ENCODE peak calls at places on chromosome 21, in nine cellular contexts. Q is NCI-H510A; C is amniotic stem cell; U is RWPE1; S is AG09309; T is Kasumi-1; A is fibroblast of gingiva; O is activated T-cell treated with anti-CD3 and anti-CD28 coated beads, Interleukin-2, amount 50 U/mL, for 72 hours; M is HFF-Myc. Z is an unnamed sample.

GRCh38 chr21:46002841-46003574 is 21.4 kb downstream of the COL6A1 start:
- DNase-seq in S (no peak), C (no peak), O (no peak), Q (no peak), M (no peak), A (peak), T (no peak), U (no peak), Z (no peak)

GRCh38 chr21:45513003-45513706 is 29.1 kb downstream of the SLC19A1 start:
- DNase-seq in O (no peak), A (no peak), M (no peak), Q (no peak), T (no peak), U (no peak), S (no peak), C (no peak), Z (no peak)

GRCh38 chr21:34986561-34987533 is 62.3 kb downstream of the RUNX1 start:
- DNase-seq in A (peak), U (no peak), S (peak), T (no peak), C (no peak), M (no peak), O (peak), Q (no peak), Z (peak)

GRCh38 chr21:17915976-17916375 is 96.8 kb upstream of the C21orf91 start:
- DNase-seq in T (no peak), C (no peak), U (no peak), M (no peak), S (no peak), Q (no peak), A (no peak), O (no peak), Z (no peak)

GRCh38 chr21:43854773-43855633 is 10.0 kb upstream of the AGPAT3 start:
- DNase-seq in S (no peak), T (peak), U (no peak), Q (no peak), M (no peak), A (no peak), O (peak), C (no peak), Z (no peak)

GRCh38 chr21:18204931-18205330 is 39.7 kb upstream of the CHODL start:
- DNase-seq in Q (no peak), U (no peak), M (no peak), A (no peak), T (no peak), S (no peak), O (no peak), C (no peak), Z (no peak)

GRCh38 chr21:45076245-45076661 is 1.9 kb downstream of the ADARB1 start:
- DNase-seq in Q (no peak), O (no peak), S (no peak), T (no peak), C (no peak), A (peak), U (peak), M (no peak), Z (peak)

GRCh38 chr21:32412998-32413504 is 545 bp downstream of the EVA1C start:
- DNase-seq in U (no peak), Q (no peak), M (no peak), S (no peak), O (peak), C (no peak), T (no peak), A (no peak), Z (no peak)

GRCh38 chr21:38267136-38267535 is 10.3 kb downstream of the KCNJ15 start:
- DNase-seq in T (no peak), C (no peak), U (no peak), M (no peak), A (peak), Q (no peak), S (no peak), O (no peak), Z (no peak)

GRCh38 chr21:29655577-29655976 is 284.2 kb downstream of the GRIK1 start:
- DNase-seq in U (no peak), M (no peak), A (no peak), O (no peak), S (no peak), C (no peak), T (no peak), Q (no peak), Z (no peak)

GRCh38 chr21:43758132-43758619 is 17.9 kb downstream of the CSTB start:
- DNase-seq in U (no peak), S (peak), A (peak), O (no peak), T (no peak), C (no peak), Q (no peak), M (no peak), Z (no peak)

GRCh38 chr21:33308586-33309490 is 15.9 kb upstream of the IFNAR1 start:
- DNase-seq in A (peak), T (peak), U (no peak), Q (peak), O (no peak), M (peak), C (no peak), S (no peak), Z (no peak)

GRCh38 chr21:20443558-20444155 is 554.6 kb upstream of the NCAM2 start:
- DNase-seq in S (no peak), Q (no peak), T (peak), A (no peak), O (no peak), C (no peak), U (no peak), M (no peak), Z (no peak)

GRCh38 chr21:15408089-15408488 is 321.7 kb upstream of the USP25 start:
- DNase-seq in Q (no peak), C (no peak), M (no peak), T (no peak), A (no peak), O (no peak), S (no peak), U (no peak), Z (no peak)

GRCh38 chr21:37945036-37945435 is 28.8 kb upstream of the KCNJ6 start:
- DNase-seq in O (no peak), U (no peak), T (no peak), M (no peak), S (no peak), A (no peak), Q (no peak), C (no peak), Z (no peak)

GRCh38 chr21:33265664-33266049 is 510 bp upstream of the IL10RB start:
- DNase-seq in A (peak), C (no peak), U (no peak), T (peak), O (peak), Q (peak), S (no peak), M (no peak), Z (no peak)